ENCODE peak calls at places on chromosomes 7 and 10, in six cellular contexts. O is bronchial epithelial cell, W is cardiac muscle cell, B is GM13977, R is GM12878, D is head of caudate nucleus. K is an unnamed sample.

GRCh38 chr7:53272081-53272480 is 236.6 kb downstream of the POM121L12 start:
- DNase-seq in W (no peak), R (no peak), D (no peak), O (no peak), B (no peak), K (no peak)

GRCh38 chr10:69958232-69958902 is 94.3 kb upstream of the MACROH2A2 start:
- DNase-seq in O (peak; percentile 66), D (no peak), B (peak; percentile 80), W (peak; percentile 70), R (no peak), K (peak; percentile 67)

GRCh38 chr7:11153694-11154093 is 180.0 kb downstream of the PHF14 start:
- DNase-seq in O (no peak), W (peak; percentile 3), D (no peak), R (no peak), B (no peak), K (no peak)

GRCh38 chr7:142956951-142957623 is 5.1 kb downstream of the KEL start:
- DNase-seq in W (peak; percentile 64), O (peak; percentile 81), B (no peak), R (no peak), D (no peak), K (no peak)

GRCh38 chr7:117995850-117996650 is 122.8 kb upstream of the CTTNBP2 start:
- DNase-seq in D (no peak), R (no peak), O (peak; percentile 81), B (no peak), W (no peak), K (no peak)

GRCh38 chr10:129958118-129958685 is 5.9 kb downstream of the EBF3 start:
- DNase-seq in B (no peak), D (no peak), R (no peak), W (peak; percentile 75), O (no peak), K (no peak)

GRCh38 chr7:1709900-1710299 is 39.8 kb downstream of the ELFN1 start:
- DNase-seq in O (no peak), B (no peak), D (no peak), R (no peak), W (no peak), K (no peak)

GRCh38 chr7:127107601-127108007 is 145.1 kb downstream of the GRM8 start:
- DNase-seq in R (peak; percentile 8), D (peak; percentile 19), O (peak; percentile 49), W (peak; percentile 51), B (peak; percentile 31), K (peak; percentile 31)

GRCh38 chr7:56483153-56483552 is 366.9 kb upstream of the NUPR2 start:
- DNase-seq in R (no peak), W (no peak), B (no peak), D (no peak), O (no peak), K (no peak)

GRCh38 chr10:59373071-59373470 is 10.7 kb upstream of the FAM13C start:
- DNase-seq in W (peak; percentile 28), D (no peak), R (no peak), B (no peak), O (no peak), K (no peak)